ENCODE peak calls at places on chromosomes 5 and 9, in six cellular contexts. One of them, this sample, is unnamed. For H3K9me3, the result is how much of the 10 kb centered on the place peaks cover.

GRCh38 chr5:158952951-158953350 is 146.8 kb downstream of the EBF1 start:
- DNase-seq in adrenal gland: no peak
- DNase-seq in body of pancreas: no peak
- DNase-seq in uterus: no peak
- DNase-seq in lower lobe of right lung: no peak
- DNase-seq in left ventricle myocardium inferior: no peak
- DNase-seq in this sample: no peak

GRCh38 chr5:136053336-136054121 is 24.7 kb downstream of the TGFBI start:
- DNase-seq in adrenal gland: no peak
- DNase-seq in body of pancreas: no peak
- DNase-seq in uterus: no peak
- DNase-seq in lower lobe of right lung: no peak
- DNase-seq in left ventricle myocardium inferior: no peak
- DNase-seq in this sample: no peak

GRCh38 chr9:114163517-114163924 is 8.2 kb downstream of the COL27A1 start:
- DNase-seq in adrenal gland: no peak
- DNase-seq in body of pancreas: peak
- DNase-seq in uterus: no peak
- DNase-seq in lower lobe of right lung: peak
- DNase-seq in left ventricle myocardium inferior: peak
- DNase-seq in this sample: no peak

GRCh38 chr9:70477907-70478480 is 63.5 kb upstream of the KLF9 start:
- DNase-seq in adrenal gland: no peak
- DNase-seq in body of pancreas: no peak
- DNase-seq in uterus: no peak
- DNase-seq in lower lobe of right lung: no peak
- DNase-seq in left ventricle myocardium inferior: no peak
- DNase-seq in this sample: no peak

GRCh38 chr9:120868339-120868675 is 8.7 kb downstream of the PHF19 start:
- DNase-seq in adrenal gland: no peak
- DNase-seq in body of pancreas: no peak
- DNase-seq in uterus: no peak
- DNase-seq in lower lobe of right lung: no peak
- DNase-seq in left ventricle myocardium inferior: no peak
- DNase-seq in this sample: no peak

GRCh38 chr5:8905021-8905420 is 640.9 kb downstream of the SEMA5A start:
- DNase-seq in adrenal gland: no peak
- DNase-seq in body of pancreas: no peak
- DNase-seq in uterus: no peak
- DNase-seq in lower lobe of right lung: no peak
- DNase-seq in left ventricle myocardium inferior: no peak
- DNase-seq in this sample: no peak

GRCh38 chr5:5217371-5217770 is 77.2 kb downstream of the ADAMTS16 start:
- DNase-seq in adrenal gland: no peak
- DNase-seq in body of pancreas: no peak
- DNase-seq in uterus: no peak
- DNase-seq in lower lobe of right lung: no peak
- DNase-seq in left ventricle myocardium inferior: no peak
- DNase-seq in this sample: no peak

GRCh38 chr5:68973696-68974095 is 120.1 kb upstream of the SLC30A5 start:
- DNase-seq in adrenal gland: no peak
- DNase-seq in body of pancreas: no peak
- DNase-seq in uterus: no peak
- DNase-seq in lower lobe of right lung: no peak
- DNase-seq in left ventricle myocardium inferior: no peak
- DNase-seq in this sample: no peak

GRCh38 chr9:34332370-34332964 is 3.1 kb downstream of the NUDT2 start:
- DNase-seq in adrenal gland: no peak
- DNase-seq in body of pancreas: no peak
- DNase-seq in uterus: no peak
- DNase-seq in lower lobe of right lung: no peak
- DNase-seq in left ventricle myocardium inferior: no peak
- DNase-seq in this sample: no peak

GRCh38 chr9:72864327-72864726 is 88.5 kb downstream of the ALDH1A1 start:
- DNase-seq in adrenal gland: no peak
- DNase-seq in body of pancreas: no peak
- DNase-seq in uterus: no peak
- DNase-seq in lower lobe of right lung: no peak
- DNase-seq in left ventricle myocardium inferior: no peak
- DNase-seq in this sample: no peak

GRCh38 chr5:134490925-134491271 is 34.6 kb upstream of the JADE2 start:
- DNase-seq in adrenal gland: no peak
- DNase-seq in body of pancreas: no peak
- DNase-seq in uterus: no peak
- DNase-seq in lower lobe of right lung: no peak
- DNase-seq in left ventricle myocardium inferior: no peak
- DNase-seq in this sample: no peak

GRCh38 chr9:79809931-79810330 is 238.2 kb downstream of the TLE4 start:
- DNase-seq in adrenal gland: no peak
- DNase-seq in body of pancreas: no peak
- DNase-seq in uterus: no peak
- DNase-seq in lower lobe of right lung: no peak
- DNase-seq in left ventricle myocardium inferior: no peak
- DNase-seq in this sample: no peak

GRCh38 chr5:88948746-88949600 is 66.0 kb upstream of the MEF2C start:
- DNase-seq in adrenal gland: no peak
- DNase-seq in body of pancreas: no peak
- DNase-seq in uterus: no peak
- DNase-seq in lower lobe of right lung: no peak
- DNase-seq in left ventricle myocardium inferior: no peak
- DNase-seq in this sample: no peak

GRCh38 chr5:135244620-135245021 is 154.4 kb downstream of the MACROH2A1 start:
- DNase-seq in adrenal gland: peak
- DNase-seq in body of pancreas: no peak
- DNase-seq in uterus: peak
- DNase-seq in lower lobe of right lung: no peak
- DNase-seq in left ventricle myocardium inferior: no peak
- DNase-seq in this sample: no peak

GRCh38 chr5:120913396-120913795 is 449.3 kb downstream of the PRR16 start:
- DNase-seq in adrenal gland: no peak
- DNase-seq in body of pancreas: no peak
- DNase-seq in uterus: no peak
- DNase-seq in lower lobe of right lung: no peak
- DNase-seq in left ventricle myocardium inferior: no peak
- DNase-seq in this sample: no peak

GRCh38 chr5:118596255-118596654 is 392.1 kb downstream of the DTWD2 start:
- DNase-seq in adrenal gland: no peak
- DNase-seq in body of pancreas: no peak
- DNase-seq in uterus: no peak
- DNase-seq in lower lobe of right lung: no peak
- DNase-seq in left ventricle myocardium inferior: no peak
- DNase-seq in this sample: no peak

GRCh38 chr5:80114856-80115255 is 79.7 kb downstream of the THBS4 start:
- DNase-seq in adrenal gland: no peak
- DNase-seq in body of pancreas: no peak
- DNase-seq in uterus: no peak
- DNase-seq in lower lobe of right lung: peak
- DNase-seq in left ventricle myocardium inferior: no peak
- DNase-seq in this sample: no peak

DNA sequence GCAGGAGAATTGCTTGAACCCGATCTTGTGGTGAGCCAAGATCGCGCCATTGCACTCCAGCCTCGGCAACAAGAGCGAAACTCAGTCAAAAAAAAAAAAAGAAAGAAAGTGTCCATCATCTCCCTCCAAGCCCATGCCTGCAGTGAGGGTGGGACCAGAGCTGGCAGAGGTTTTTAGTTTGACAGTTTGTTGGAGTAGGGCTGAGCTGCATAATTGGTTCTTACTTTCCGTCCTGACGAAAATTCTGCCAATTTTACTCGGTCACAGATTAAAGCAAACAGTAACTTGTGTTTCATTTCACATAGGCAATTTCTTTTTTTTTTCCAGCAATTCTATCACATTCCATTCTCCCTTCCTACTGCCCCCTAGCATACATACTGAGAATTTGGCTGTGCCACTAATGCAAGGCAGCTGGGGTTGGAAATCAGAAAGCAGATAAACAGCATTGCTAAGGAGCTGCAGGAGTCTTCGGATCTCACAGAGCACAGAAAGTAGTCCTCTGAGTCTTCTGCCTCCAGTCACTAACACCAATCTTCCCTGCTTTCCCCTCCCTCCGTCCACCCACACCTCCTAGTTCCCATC is 132.4 kb downstream of the FRMD3 start:
- DNase-seq in adrenal gland: no peak
- DNase-seq in body of pancreas: no peak
- DNase-seq in uterus: no peak
- DNase-seq in lower lobe of right lung: no peak
- DNase-seq in left ventricle myocardium inferior: no peak
- DNase-seq in this sample: no peak
- H3K9me3 ChIP-seq in adrenal gland: under half
- H3K9me3 ChIP-seq in body of pancreas: under half
- H3K9me3 ChIP-seq in uterus: under half
- H3K9me3 ChIP-seq in lower lobe of right lung: under half
- H3K9me3 ChIP-seq in left ventricle myocardium inferior: under half
- H3K9me3 ChIP-seq in this sample: under half

GRCh38 chr5:117246386-117246785 is 671.8 kb upstream of the SEMA6A start:
- DNase-seq in adrenal gland: no peak
- DNase-seq in body of pancreas: no peak
- DNase-seq in uterus: no peak
- DNase-seq in lower lobe of right lung: no peak
- DNase-seq in left ventricle myocardium inferior: no peak
- DNase-seq in this sample: no peak
- H3K27ac ChIP-seq in adrenal gland: no peak
- H3K27ac ChIP-seq in body of pancreas: no peak
- H3K27ac ChIP-seq in uterus: no peak
- H3K27ac ChIP-seq in lower lobe of right lung: no peak
- H3K27ac ChIP-seq in left ventricle myocardium inferior: no peak
- H3K27ac ChIP-seq in this sample: no peak

GRCh38 chr9:132993511-132993939 is 15.0 kb downstream of the GFI1B start:
- DNase-seq in adrenal gland: no peak
- DNase-seq in body of pancreas: no peak
- DNase-seq in uterus: no peak
- DNase-seq in lower lobe of right lung: peak
- DNase-seq in left ventricle myocardium inferior: no peak
- DNase-seq in this sample: no peak

GRCh38 chr9:132996526-132996925 is 18.0 kb downstream of the GFI1B start:
- DNase-seq in adrenal gland: no peak
- DNase-seq in body of pancreas: no peak
- DNase-seq in uterus: no peak
- DNase-seq in lower lobe of right lung: peak
- DNase-seq in left ventricle myocardium inferior: no peak
- DNase-seq in this sample: no peak

GRCh38 chr9:132995121-132995420 is 16.6 kb downstream of the GFI1B start:
- DNase-seq in adrenal gland: no peak
- DNase-seq in body of pancreas: no peak
- DNase-seq in uterus: no peak
- DNase-seq in lower lobe of right lung: no peak
- DNase-seq in left ventricle myocardium inferior: no peak
- DNase-seq in this sample: no peak

GRCh38 chr9:132995906-132996305 is 17.4 kb downstream of the GFI1B start:
- DNase-seq in adrenal gland: no peak
- DNase-seq in body of pancreas: no peak
- DNase-seq in uterus: no peak
- DNase-seq in lower lobe of right lung: no peak
- DNase-seq in left ventricle myocardium inferior: no peak
- DNase-seq in this sample: no peak

GRCh38 chr9:132994410-132995120 is 16.1 kb downstream of the GFI1B start:
- DNase-seq in adrenal gland: no peak
- DNase-seq in body of pancreas: no peak
- DNase-seq in uterus: no peak
- DNase-seq in lower lobe of right lung: peak
- DNase-seq in left ventricle myocardium inferior: no peak
- DNase-seq in this sample: no peak
- H3K4me3 ChIP-seq in adrenal gland: no peak
- H3K4me3 ChIP-seq in body of pancreas: no peak
- H3K4me3 ChIP-seq in uterus: no peak
- H3K4me3 ChIP-seq in lower lobe of right lung: no peak
- H3K4me3 ChIP-seq in left ventricle myocardium inferior: no peak
- H3K4me3 ChIP-seq in this sample: no peak

DNA sequence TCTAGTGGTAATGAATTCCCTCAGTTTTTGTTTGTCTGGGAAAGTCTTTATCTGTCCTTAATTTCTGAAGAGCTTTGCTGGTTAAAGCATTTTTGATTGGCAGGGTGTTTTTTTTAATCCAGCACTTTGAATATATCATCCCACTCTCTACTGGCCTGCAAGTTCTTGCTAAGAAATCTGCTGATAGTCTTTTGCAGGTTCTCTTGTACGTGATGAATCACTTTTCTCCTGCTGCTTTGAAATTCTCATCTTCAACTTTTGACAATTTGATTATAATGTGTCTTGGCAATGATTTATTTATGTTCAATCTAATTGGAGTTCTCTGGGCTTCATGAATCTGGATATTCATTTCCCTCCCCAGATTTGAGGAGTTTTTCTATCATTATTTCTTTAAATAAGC is 8.1 kb upstream of the TMEM215 start:
- DNase-seq in adrenal gland: no peak
- DNase-seq in body of pancreas: no peak
- DNase-seq in uterus: no peak
- DNase-seq in lower lobe of right lung: no peak
- DNase-seq in left ventricle myocardium inferior: no peak
- DNase-seq in this sample: no peak
- H3K9me3 ChIP-seq in adrenal gland: under half
- H3K9me3 ChIP-seq in body of pancreas: under half
- H3K9me3 ChIP-seq in uterus: under half
- H3K9me3 ChIP-seq in lower lobe of right lung: under half
- H3K9me3 ChIP-seq in left ventricle myocardium inferior: under half
- H3K9me3 ChIP-seq in this sample: under half

DNA sequence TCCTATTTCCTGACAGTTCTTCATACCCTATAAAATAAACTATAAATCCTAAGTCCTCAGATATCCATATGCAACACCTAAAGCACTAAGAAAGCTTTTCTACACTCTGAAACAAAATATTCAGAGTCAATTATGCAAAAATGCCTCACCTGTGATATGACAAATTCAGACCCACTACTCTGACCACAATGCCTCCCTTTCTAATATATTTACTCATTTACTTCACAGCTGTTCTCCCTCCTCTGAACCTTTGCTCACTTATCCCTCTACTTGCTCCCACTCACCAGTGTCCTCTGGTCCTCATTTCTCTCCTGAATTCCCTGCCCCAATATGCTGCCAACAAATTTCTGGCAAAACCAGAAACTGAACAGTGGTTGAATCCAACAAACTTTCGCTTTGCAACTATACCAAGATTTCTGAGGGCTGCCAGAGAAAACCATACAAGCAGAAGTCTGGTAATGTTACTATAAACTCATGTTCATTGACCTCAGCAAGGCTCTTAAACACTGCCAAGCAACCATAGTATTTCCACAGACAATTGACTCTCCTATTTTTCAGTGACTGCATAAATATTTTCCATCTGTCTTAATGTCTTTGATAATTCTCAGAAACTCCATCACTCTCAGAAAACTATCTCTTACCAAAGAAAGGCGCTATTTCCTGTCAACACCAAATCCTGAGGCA is 7.1 kb downstream of the CCNH start:
- DNase-seq in adrenal gland: no peak
- DNase-seq in body of pancreas: no peak
- DNase-seq in uterus: no peak
- DNase-seq in lower lobe of right lung: no peak
- DNase-seq in left ventricle myocardium inferior: no peak
- DNase-seq in this sample: no peak
- H3K27ac ChIP-seq in adrenal gland: no peak
- H3K27ac ChIP-seq in body of pancreas: no peak
- H3K27ac ChIP-seq in uterus: no peak
- H3K27ac ChIP-seq in lower lobe of right lung: no peak
- H3K27ac ChIP-seq in left ventricle myocardium inferior: no peak
- H3K27ac ChIP-seq in this sample: no peak